ENCODE peak calls at places on chromosomes 4 and X, in four cellular contexts. One of them, this sample, is unnamed.

GRCh38 chr4:29151584-29151983 is 1568.6 kb upstream of the PCDH7 start:
- DNase-seq in GM10248: no peak
- DNase-seq in T-helper 1 cell: no peak
- DNase-seq in stimulated activated CD4-positive, alpha-beta T cell treated with anti-CD3 and anti-CD28 coated beads, Interleukin-4, amount 100 ng/mL, for 48 hours: no peak
- DNase-seq in this sample: no peak

GRCh38 chr4:79576480-79576803 is 168.4 kb upstream of the GK2 start:
- DNase-seq in T-helper 1 cell: peak
- DNase-seq in GM10248: no peak
- DNase-seq in stimulated activated CD4-positive, alpha-beta T cell treated with anti-CD3 and anti-CD28 coated beads, Interleukin-4, amount 100 ng/mL, for 48 hours: peak
- DNase-seq in this sample: peak

GRCh38 chrX:22164770-22165388 is 107.8 kb upstream of the CBLL2 start:
- DNase-seq in stimulated activated CD4-positive, alpha-beta T cell treated with anti-CD3 and anti-CD28 coated beads, Interleukin-4, amount 100 ng/mL, for 48 hours: no peak
- DNase-seq in T-helper 1 cell: no peak
- DNase-seq in GM10248: no peak
- DNase-seq in this sample: no peak

GRCh38 chrX:74613350-74614192 is 853 bp downstream of the RLIM start:
- DNase-seq in T-helper 1 cell: peak
- DNase-seq in GM10248: no peak
- DNase-seq in stimulated activated CD4-positive, alpha-beta T cell treated with anti-CD3 and anti-CD28 coated beads, Interleukin-4, amount 100 ng/mL, for 48 hours: no peak
- DNase-seq in this sample: no peak

GRCh38 chr4:13478707-13479106 is 5.4 kb downstream of the RAB28 start:
- DNase-seq in GM10248: no peak
- DNase-seq in stimulated activated CD4-positive, alpha-beta T cell treated with anti-CD3 and anti-CD28 coated beads, Interleukin-4, amount 100 ng/mL, for 48 hours: no peak
- DNase-seq in T-helper 1 cell: no peak
- DNase-seq in this sample: no peak

GRCh38 chr4:22003878-22004277 is 55.3 kb upstream of the KCNIP4 start:
- DNase-seq in GM10248: no peak
- DNase-seq in T-helper 1 cell: no peak
- DNase-seq in stimulated activated CD4-positive, alpha-beta T cell treated with anti-CD3 and anti-CD28 coated beads, Interleukin-4, amount 100 ng/mL, for 48 hours: no peak
- DNase-seq in this sample: no peak

GRCh38 chr4:102758241-102758871 is 2.4 kb downstream of the MANBA start:
- DNase-seq in GM10248: no peak
- DNase-seq in stimulated activated CD4-positive, alpha-beta T cell treated with anti-CD3 and anti-CD28 coated beads, Interleukin-4, amount 100 ng/mL, for 48 hours: no peak
- DNase-seq in T-helper 1 cell: no peak
- DNase-seq in this sample: no peak

GRCh38 chr4:127139788-127140286 is 492.9 kb upstream of the INTU start:
- DNase-seq in GM10248: no peak
- DNase-seq in stimulated activated CD4-positive, alpha-beta T cell treated with anti-CD3 and anti-CD28 coated beads, Interleukin-4, amount 100 ng/mL, for 48 hours: no peak
- DNase-seq in T-helper 1 cell: no peak
- DNase-seq in this sample: no peak

GRCh38 chr4:104501290-104501689 is 6.6 kb upstream of the CXXC4 start:
- DNase-seq in T-helper 1 cell: no peak
- DNase-seq in GM10248: no peak
- DNase-seq in stimulated activated CD4-positive, alpha-beta T cell treated with anti-CD3 and anti-CD28 coated beads, Interleukin-4, amount 100 ng/mL, for 48 hours: no peak
- DNase-seq in this sample: no peak

GRCh38 chrX:135977611-135978010 is 3.8 kb upstream of the MMGT1 start:
- DNase-seq in GM10248: no peak
- DNase-seq in T-helper 1 cell: no peak
- DNase-seq in stimulated activated CD4-positive, alpha-beta T cell treated with anti-CD3 and anti-CD28 coated beads, Interleukin-4, amount 100 ng/mL, for 48 hours: no peak
- DNase-seq in this sample: no peak

GRCh38 chrX:20952180-20952579 is 422.0 kb upstream of the CNKSR2 start:
- DNase-seq in GM10248: no peak
- DNase-seq in stimulated activated CD4-positive, alpha-beta T cell treated with anti-CD3 and anti-CD28 coated beads, Interleukin-4, amount 100 ng/mL, for 48 hours: no peak
- DNase-seq in T-helper 1 cell: no peak
- DNase-seq in this sample: no peak

GRCh38 chr4:74317616-74318256 is 9.5 kb downstream of the EPGN start:
- DNase-seq in T-helper 1 cell: no peak
- DNase-seq in GM10248: no peak
- DNase-seq in stimulated activated CD4-positive, alpha-beta T cell treated with anti-CD3 and anti-CD28 coated beads, Interleukin-4, amount 100 ng/mL, for 48 hours: no peak
- DNase-seq in this sample: no peak

GRCh38 chr4:163911891-163912290 is 417.4 kb downstream of the TMA16 start:
- DNase-seq in GM10248: no peak
- DNase-seq in stimulated activated CD4-positive, alpha-beta T cell treated with anti-CD3 and anti-CD28 coated beads, Interleukin-4, amount 100 ng/mL, for 48 hours: no peak
- DNase-seq in T-helper 1 cell: no peak
- DNase-seq in this sample: no peak

GRCh38 chrX:108268434-108269080 is 169.7 kb downstream of the COL4A6 start:
- DNase-seq in T-helper 1 cell: no peak
- DNase-seq in GM10248: no peak
- DNase-seq in stimulated activated CD4-positive, alpha-beta T cell treated with anti-CD3 and anti-CD28 coated beads, Interleukin-4, amount 100 ng/mL, for 48 hours: no peak
- DNase-seq in this sample: no peak

GRCh38 chr4:106316773-106317409 is 541 bp downstream of the AIMP1 start:
- DNase-seq in T-helper 1 cell: peak
- DNase-seq in GM10248: no peak
- DNase-seq in stimulated activated CD4-positive, alpha-beta T cell treated with anti-CD3 and anti-CD28 coated beads, Interleukin-4, amount 100 ng/mL, for 48 hours: no peak
- DNase-seq in this sample: no peak

GRCh38 chrX:24293412-24293811 is 20.5 kb downstream of the SUPT20HL2 start:
- DNase-seq in stimulated activated CD4-positive, alpha-beta T cell treated with anti-CD3 and anti-CD28 coated beads, Interleukin-4, amount 100 ng/mL, for 48 hours: no peak
- DNase-seq in GM10248: no peak
- DNase-seq in T-helper 1 cell: no peak
- DNase-seq in this sample: no peak

GRCh38 chr4:88414755-88415154 is 36.1 kb downstream of the HERC6 start:
- DNase-seq in stimulated activated CD4-positive, alpha-beta T cell treated with anti-CD3 and anti-CD28 coated beads, Interleukin-4, amount 100 ng/mL, for 48 hours: no peak
- DNase-seq in T-helper 1 cell: no peak
- DNase-seq in GM10248: no peak
- DNase-seq in this sample: no peak

GRCh38 chr4:21476753-21477152 is 471.8 kb downstream of the KCNIP4 start:
- DNase-seq in T-helper 1 cell: no peak
- DNase-seq in stimulated activated CD4-positive, alpha-beta T cell treated with anti-CD3 and anti-CD28 coated beads, Interleukin-4, amount 100 ng/mL, for 48 hours: no peak
- DNase-seq in GM10248: no peak
- DNase-seq in this sample: peak

GRCh38 chr4:2695661-2696060 is 60.5 kb downstream of the TNIP2 start:
- DNase-seq in stimulated activated CD4-positive, alpha-beta T cell treated with anti-CD3 and anti-CD28 coated beads, Interleukin-4, amount 100 ng/mL, for 48 hours: no peak
- DNase-seq in GM10248: no peak
- DNase-seq in T-helper 1 cell: no peak
- DNase-seq in this sample: no peak

GRCh38 chrX:43677993-43678392 is 21.9 kb downstream of the MAOA start:
- DNase-seq in stimulated activated CD4-positive, alpha-beta T cell treated with anti-CD3 and anti-CD28 coated beads, Interleukin-4, amount 100 ng/mL, for 48 hours: no peak
- DNase-seq in T-helper 1 cell: no peak
- DNase-seq in GM10248: no peak
- DNase-seq in this sample: no peak

GRCh38 chrX:17484592-17484991 is 109.6 kb downstream of the NHS start:
- DNase-seq in stimulated activated CD4-positive, alpha-beta T cell treated with anti-CD3 and anti-CD28 coated beads, Interleukin-4, amount 100 ng/mL, for 48 hours: no peak
- DNase-seq in GM10248: no peak
- DNase-seq in T-helper 1 cell: no peak
- DNase-seq in this sample: no peak

GRCh38 chr4:78704317-78704716 is 71.8 kb upstream of the BMP2K start:
- DNase-seq in T-helper 1 cell: no peak
- DNase-seq in stimulated activated CD4-positive, alpha-beta T cell treated with anti-CD3 and anti-CD28 coated beads, Interleukin-4, amount 100 ng/mL, for 48 hours: no peak
- DNase-seq in GM10248: no peak
- DNase-seq in this sample: no peak

GRCh38 chr4:105274090-105274489 is 127.4 kb downstream of the TET2 start:
- DNase-seq in stimulated activated CD4-positive, alpha-beta T cell treated with anti-CD3 and anti-CD28 coated beads, Interleukin-4, amount 100 ng/mL, for 48 hours: no peak
- DNase-seq in GM10248: no peak
- DNase-seq in T-helper 1 cell: peak
- DNase-seq in this sample: no peak

GRCh38 chr4:149765630-149766029 is 50.0 kb downstream of the IQCM start:
- DNase-seq in T-helper 1 cell: no peak
- DNase-seq in GM10248: no peak
- DNase-seq in stimulated activated CD4-positive, alpha-beta T cell treated with anti-CD3 and anti-CD28 coated beads, Interleukin-4, amount 100 ng/mL, for 48 hours: no peak
- DNase-seq in this sample: no peak

GRCh38 chr4:146291313-146291712 is 77.0 kb downstream of the REELD1 start:
- DNase-seq in stimulated activated CD4-positive, alpha-beta T cell treated with anti-CD3 and anti-CD28 coated beads, Interleukin-4, amount 100 ng/mL, for 48 hours: no peak
- DNase-seq in T-helper 1 cell: no peak
- DNase-seq in GM10248: no peak
- DNase-seq in this sample: no peak

GRCh38 chr4:19748911-19749473 is 502.7 kb upstream of the SLIT2 start:
- DNase-seq in GM10248: no peak
- DNase-seq in T-helper 1 cell: no peak
- DNase-seq in stimulated activated CD4-positive, alpha-beta T cell treated with anti-CD3 and anti-CD28 coated beads, Interleukin-4, amount 100 ng/mL, for 48 hours: no peak
- DNase-seq in this sample: no peak

GRCh38 chr4:73505567-73505966 is 24.0 kb downstream of the AFM start:
- DNase-seq in stimulated activated CD4-positive, alpha-beta T cell treated with anti-CD3 and anti-CD28 coated beads, Interleukin-4, amount 100 ng/mL, for 48 hours: no peak
- DNase-seq in GM10248: no peak
- DNase-seq in T-helper 1 cell: no peak
- DNase-seq in this sample: no peak

This sample was measured in Caco-2.